ENCODE peak calls at places on chromosomes 4 and X, in five cellular contexts. J, E, I, X and B are unnamed samples.

GRCh38 chrX:64198046-64198445 is 7.5 kb downstream of the AMER1 start:
- DNase-seq in I (no peak), J (no peak), E (no peak), X (no peak), B (no peak)

GRCh38 chr4:40874331-40874730 is 124.6 kb downstream of the NSUN7 start:
- DNase-seq in I (no peak), E (no peak), X (no peak), J (no peak), B (no peak)

GRCh38 chr4:124499266-124499665 is 213.3 kb downstream of the ANKRD50 start:
- DNase-seq in X (no peak), I (no peak), J (no peak), E (no peak), B (no peak)

GRCh38 chr4:117481742-117482141 is 396.4 kb upstream of the TRAM1L1 start:
- DNase-seq in J (no peak), I (no peak), X (no peak), E (no peak), B (no peak)

GRCh38 chrX:10512258-10512657 is 108.1 kb downstream of the MID1 start:
- DNase-seq in E (no peak), I (no peak), X (no peak), J (no peak), B (no peak)

GRCh38 chr4:8688041-8688907 is 95.7 kb downstream of the CPZ start:
- DNase-seq in J (no peak), X (no peak), E (peak; percentile 13), I (no peak), B (no peak)

GRCh38 chrX:117397846-117398245 is 718.8 kb downstream of the KLHL13 start:
- DNase-seq in I (no peak), J (no peak), E (no peak), X (no peak), B (no peak)

GRCh38 chrX:70826715-70827114 is 81.8 kb downstream of the TEX11 start:
- DNase-seq in J (no peak), X (no peak), I (no peak), E (no peak), B (no peak)

GRCh38 chrX:130028196-130028595 is 45.8 kb downstream of the BCORL1 start:
- DNase-seq in I (peak; percentile 12), X (no peak), J (peak; percentile 49), E (peak; percentile 51), B (no peak)

GRCh38 chr4:37441231-37442061 is 196.9 kb downstream of the NWD2 start:
- DNase-seq in I (no peak), X (no peak), E (peak; percentile 32), J (no peak), B (no peak)

GRCh38 chr4:140829825-140830224 is 73.6 kb upstream of the TBC1D9 start:
- DNase-seq in J (no peak), I (no peak), E (no peak), X (no peak), B (peak; percentile 65)

GRCh38 chr4:160009656-160010493 is 907.0 kb downstream of the RAPGEF2 start:
- DNase-seq in E (no peak), J (no peak), I (no peak), X (no peak), B (no peak)

GRCh38 chr4:112279882-112280315 is 5.8 kb downstream of the TIFA start:
- DNase-seq in E (no peak), X (no peak), I (no peak), J (no peak), B (no peak)

GRCh38 chrX:1292581-1293310 is 24.1 kb downstream of the CSF2RA start:
- DNase-seq in J (no peak), E (no peak), I (no peak), X (no peak), B (no peak)

GRCh38 chrX:46647251-46647650 is 73.7 kb downstream of the CHST7 start:
- DNase-seq in J (no peak), X (no peak), E (no peak), I (no peak), B (no peak)

GRCh38 chr4:4781936-4782754 is 77.3 kb upstream of the MSX1 start:
- DNase-seq in J (no peak), I (no peak), E (no peak), X (no peak), B (no peak)

GRCh38 chrX:123976671-123977316 is 15.3 kb downstream of the STAG2 start:
- DNase-seq in I (no peak), J (no peak), X (no peak), E (no peak), B (no peak)

GRCh38 chrX:57573754-57574153 is 18.1 kb upstream of the ZXDB start:
- DNase-seq in X (no peak), E (no peak), I (no peak), J (no peak), B (no peak)

GRCh38 chr4:87498446-87498900 is 30.7 kb downstream of the SPARCL1 start:
- DNase-seq in E (no peak), J (no peak), I (no peak), X (no peak), B (no peak)

GRCh38 chr4:160969914-160970313 is 1193.9 kb downstream of the FSTL5 start:
- DNase-seq in X (no peak), I (no peak), J (no peak), E (no peak), B (no peak)

GRCh38 chr4:159071969-159072765 is 30.7 kb upstream of the RAPGEF2 start:
- DNase-seq in X (no peak), J (no peak), E (no peak), I (no peak), B (no peak)

GRCh38 chr4:13548984-13549546 is 4.8 kb upstream of the NKX3-2 start:
- DNase-seq in J (peak; percentile 74), X (peak; percentile 78), I (peak; percentile 67), E (peak; percentile 86), B (peak; percentile 77)

GRCh38 chrX:126395909-126396308 is 156.7 kb downstream of the DCAF12L1 start:
- DNase-seq in I (no peak), E (no peak), J (no peak), X (no peak), B (no peak)

GRCh38 chrX:7115557-7115956 is 32.0 kb upstream of the STS start:
- DNase-seq in E (no peak), I (no peak), J (no peak), X (no peak), B (peak; percentile 72)

GRCh38 chr4:8709050-8709728 is 116.6 kb downstream of the CPZ start:
- DNase-seq in X (no peak), J (no peak), E (peak; percentile 3), I (no peak), B (no peak)

GRCh38 chr4:6196871-6197270 is 3.5 kb downstream of the JAKMIP1 start:
- DNase-seq in X (no peak), E (no peak), J (no peak), I (no peak), B (no peak)

GRCh38 chr4:25928320-25928955 is 14.4 kb downstream of the SMIM20 start:
- DNase-seq in I (no peak), E (no peak), J (no peak), X (no peak), B (no peak)

DNA sequence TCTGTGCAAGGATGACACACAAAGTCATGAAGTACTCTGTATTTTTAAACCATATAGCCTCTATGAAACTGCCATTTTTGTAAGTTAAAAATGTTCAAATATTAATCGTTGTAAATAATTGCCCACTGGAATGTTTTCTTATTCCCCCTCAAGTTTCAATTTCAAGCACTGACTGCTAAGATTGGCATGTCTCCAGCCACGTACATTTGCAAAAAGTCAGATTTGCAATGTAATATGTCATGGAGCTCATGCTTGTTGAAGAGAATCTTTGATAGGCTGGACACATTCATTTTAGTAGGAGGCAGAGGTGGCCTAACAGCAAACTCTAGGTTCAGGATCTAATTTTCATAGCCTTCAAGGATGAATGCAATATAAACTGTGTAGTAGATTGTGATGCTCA is 124.6 kb downstream of the CBR4 start:
- DNase-seq in J (no peak), X (no peak), I (no peak), E (no peak), B (no peak)
- H3K36me3 ChIP-seq in J (peaks cover 11% of the 10 kb centered on the region), X (peaks cover 6% of the 10 kb centered on the region), I (peaks cover 3% of the 10 kb centered on the region), E (no peaks in the 10 kb centered on the region), B (no peaks in the 10 kb centered on the region)

GRCh38 chrX:108297290-108297689 is 140.9 kb downstream of the COL4A6 start:
- DNase-seq in E (no peak), J (no peak), I (no peak), X (no peak), B (no peak)

GRCh38 chrX:108303682-108304081 is 134.5 kb downstream of the COL4A6 start:
- DNase-seq in J (no peak), E (no peak), X (no peak), I (no peak), B (no peak)

GRCh38 chrX:108299704-108300103 is 138.5 kb downstream of the COL4A6 start:
- DNase-seq in X (no peak), E (no peak), J (no peak), I (no peak), B (no peak)

GRCh38 chrX:108298165-108298602 is 140.0 kb downstream of the COL4A6 start:
- DNase-seq in I (no peak), X (no peak), E (no peak), J (no peak), B (peak; percentile 2)

GRCh38 chrX:108299101-108299591 is 139.1 kb downstream of the COL4A6 start:
- DNase-seq in J (no peak), I (no peak), E (no peak), X (no peak), B (peak; percentile 6)
- TF ChIP-seq CTCF in J (no peak), I (no peak), E (no peak), X (no peak), B (no peak)

DNA sequence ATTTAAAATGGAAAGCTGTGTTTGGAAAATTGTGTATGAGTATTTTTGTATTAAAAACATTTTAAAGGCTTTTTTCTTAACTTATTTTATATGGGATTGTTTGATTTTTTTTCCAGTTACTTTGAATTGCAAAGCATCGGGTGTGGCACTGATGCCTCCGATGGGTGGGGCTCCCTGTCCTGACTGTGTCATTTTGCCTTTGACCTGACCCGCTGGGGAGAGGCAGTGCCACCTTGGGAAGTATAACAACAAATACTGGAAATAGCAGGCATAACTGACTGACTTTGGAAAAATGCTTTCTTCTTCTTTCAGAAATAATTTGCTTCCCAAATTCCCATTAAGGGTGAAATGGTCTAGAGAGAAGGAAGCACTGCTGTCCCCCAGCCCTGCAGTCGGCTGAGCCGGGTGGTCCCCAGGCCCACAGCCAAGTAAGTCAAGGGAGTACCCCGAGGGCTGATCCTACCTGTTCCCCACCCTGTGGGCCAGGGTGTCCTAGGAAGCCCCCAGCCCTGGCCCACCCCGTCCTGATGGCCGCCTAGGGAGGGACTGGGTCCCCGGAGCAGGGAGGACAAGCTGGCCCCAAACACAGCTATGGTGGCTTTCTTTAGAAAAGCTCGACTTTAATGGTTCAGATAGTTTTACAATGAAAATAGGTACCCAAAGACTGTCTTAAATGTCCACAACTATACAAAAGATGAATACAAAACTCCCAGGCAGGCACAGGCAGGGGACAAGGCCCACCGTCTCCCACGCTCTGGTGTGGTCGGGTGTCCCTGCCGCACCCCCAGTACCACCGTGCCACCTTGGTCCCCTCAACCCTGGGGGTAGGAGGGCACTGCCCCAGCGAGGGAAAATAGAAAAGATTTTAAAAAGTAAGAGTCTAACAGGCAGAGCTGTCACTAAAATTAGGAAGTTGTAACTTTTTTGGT is 26.4 kb downstream of the NELFA start:
- DNase-seq in X (no peak), E (peak; percentile 54), I (no peak), J (no peak), B (no peak)
- H3K36me3 ChIP-seq in X (no peaks in the 10 kb centered on the region), E (peaks cover 23% of the 10 kb centered on the region), I (peaks cover 41% of the 10 kb centered on the region), J (peaks cover 95% of the 10 kb centered on the region), B (peaks cover 39% of the 10 kb centered on the region)

DNA sequence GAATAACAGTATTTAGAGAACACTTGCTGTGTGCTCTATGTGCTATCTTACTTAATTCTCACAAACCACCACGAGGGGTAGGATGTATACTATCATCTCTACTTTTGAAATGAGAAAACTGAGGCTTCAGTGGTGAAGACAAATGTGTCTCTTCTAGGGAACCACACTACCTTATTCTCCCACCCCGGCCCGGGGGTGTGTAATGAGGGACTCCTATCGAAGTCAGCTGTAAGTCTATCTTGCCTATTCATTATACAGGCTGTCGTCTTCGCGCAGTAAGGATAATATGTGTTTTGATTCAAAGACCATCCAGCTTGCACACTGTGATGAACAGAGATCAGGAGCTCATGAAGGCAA is 1.1 kb downstream of the NOP14 start:
- DNase-seq in J (no peak), I (no peak), X (no peak), E (no peak), B (no peak)
- TF ChIP-seq CTCF in J (no peak), I (no peak), X (no peak), E (no peak), B (no peak)